ENCODE peak calls at places on chromosomes 3 and 15, in eight cellular contexts. N is WERI-Rb-1, C is amniotic stem cell, J is pulmonary artery endothelial cell, F is naive B cell, M is lower lobe of right lung, Q is testis, Y is posterior cingulate gyrus. D is an unnamed sample.

GRCh38 chr15:90465930-90466567 is 63.7 kb upstream of the CRTC3 start:
- DNase-seq in Y (no peak), N (no peak), M (no peak), J (no peak), F (no peak), Q (no peak), C (no peak), D (no peak)

GRCh38 chr3:64138046-64138445 is 87.2 kb downstream of the PRICKLE2 start:
- DNase-seq in Q (no peak), F (no peak), C (no peak), Y (no peak), M (no peak), J (no peak), N (no peak), D (no peak)

GRCh38 chr3:136075218-136075808 is 109.8 kb downstream of the PPP2R3A start:
- DNase-seq in N (peak; percentile 58), M (no peak), J (peak; percentile 45), C (peak; percentile 64), Q (peak; percentile 86), F (peak; percentile 58), Y (peak; percentile 39), D (peak; percentile 69)

GRCh38 chr15:50523736-50524318 is 22.6 kb downstream of the USP50 start:
- DNase-seq in Q (no peak), M (no peak), C (no peak), J (no peak), Y (no peak), F (no peak), N (no peak), D (no peak)

GRCh38 chr15:75058127-75058905 is 34.9 kb downstream of the PPCDC start:
- DNase-seq in J (no peak), M (no peak), C (no peak), Q (peak; percentile 7), Y (no peak), N (no peak), F (no peak), D (no peak)

GRCh38 chr3:79947469-79947868 is 179.7 kb upstream of the ROBO1 start:
- DNase-seq in F (no peak), Y (no peak), M (no peak), Q (no peak), N (no peak), J (no peak), C (no peak), D (no peak)

GRCh38 chr3:100002599-100003350 is 111.5 kb downstream of the FILIP1L start:
- DNase-seq in F (no peak), M (no peak), Q (no peak), Y (no peak), J (peak; percentile 32), C (peak; percentile 44), N (peak; percentile 14), D (no peak)

GRCh38 chr15:47485419-47485818 is 231.9 kb upstream of the SEMA6D start:
- DNase-seq in M (no peak), Q (no peak), J (no peak), N (no peak), F (no peak), C (no peak), Y (no peak), D (no peak)

GRCh38 chr15:92611150-92611549 is 44.4 kb downstream of the FAM174B start:
- DNase-seq in Q (no peak), N (no peak), C (no peak), Y (no peak), J (no peak), F (no peak), M (no peak), D (no peak)

GRCh38 chr3:62109534-62109933 is 263.8 kb downstream of the FEZF2 start:
- DNase-seq in F (no peak), J (no peak), Q (no peak), Y (peak; percentile 25), C (peak; percentile 59), M (no peak), N (no peak), D (no peak)

GRCh38 chr3:150180349-150180748 is 209.7 kb upstream of the PFN2 start:
- DNase-seq in J (no peak), Y (no peak), Q (no peak), N (no peak), F (no peak), M (no peak), C (no peak), D (no peak)

GRCh38 chr3:152346058-152346457 is 77.3 kb downstream of the MBNL1 start:
- DNase-seq in Y (no peak), J (no peak), F (no peak), Q (no peak), M (no peak), C (no peak), N (no peak), D (no peak)

GRCh38 chr15:51681303-51681963 is at the start of gene SCG3:
- DNase-seq in C (no peak), M (peak; percentile 88), J (peak; percentile 13), Q (peak; percentile 95), Y (peak; percentile 91), F (peak; percentile 38), N (peak; percentile 93), D (peak; percentile 75)

GRCh38 chr15:57421110-57421509 is 44.8 kb downstream of the CGNL1 start:
- DNase-seq in Y (no peak), C (no peak), Q (no peak), F (no peak), J (no peak), N (no peak), M (no peak), D (no peak)

GRCh38 chr15:93028632-93029612 is 60.1 kb downstream of the RGMA start:
- DNase-seq in Y (peak; percentile 72), M (peak; percentile 91), F (no peak), Q (peak; percentile 72), C (no peak), N (no peak), J (peak; percentile 20), D (peak; percentile 94)

GRCh38 chr3:13582366-13583250 is 33.7 kb downstream of the FBLN2 start:
- DNase-seq in Y (no peak), M (no peak), F (no peak), C (no peak), J (no peak), N (no peak), Q (peak; percentile 26), D (no peak)

GRCh38 chr3:52774901-52775864 is 2.2 kb upstream of the ITIH1 start:
- DNase-seq in Y (no peak), C (no peak), N (no peak), M (peak; percentile 41), J (no peak), F (no peak), Q (no peak), D (peak; percentile 64)

GRCh38 chr3:157542711-157543485 is 39.7 kb upstream of the VEPH1 start:
- DNase-seq in J (no peak), Q (peak; percentile 78), C (no peak), N (peak; percentile 58), M (peak; percentile 87), F (no peak), Y (peak; percentile 17), D (peak; percentile 93)

GRCh38 chr3:105369501-105370371 is 3.0 kb downstream of the ALCAM start:
- DNase-seq in N (peak; percentile 63), Q (peak; percentile 70), F (peak; percentile 65), M (peak; percentile 82), C (peak; percentile 53), J (no peak), Y (peak; percentile 62), D (peak; percentile 87)

GRCh38 chr3:110576962-110577361 is 494.7 kb upstream of the NECTIN3 start:
- DNase-seq in Q (no peak), N (no peak), C (peak; percentile 81), F (no peak), Y (no peak), J (peak; percentile 26), M (no peak), D (no peak)

GRCh38 chr3:32435911-32436815 is 44.5 kb downstream of the CMTM7 start:
- DNase-seq in F (no peak), Q (no peak), N (no peak), Y (no peak), J (no peak), M (no peak), C (no peak), D (no peak)

GRCh38 chr3:53083496-53083895 is 37.6 kb upstream of the SFMBT1 start:
- DNase-seq in Q (peak; percentile 13), J (no peak), M (no peak), N (no peak), C (no peak), F (no peak), Y (peak; percentile 31), D (no peak)

GRCh38 chr3:15307580-15307979 is 24.8 kb downstream of the SH3BP5 start:
- DNase-seq in N (no peak), M (no peak), Q (no peak), C (no peak), F (no peak), Y (no peak), J (no peak), D (peak; percentile 95)

GRCh38 chr15:99433026-99433756 is 132.6 kb upstream of the MEF2A start:
- DNase-seq in M (peak; percentile 75), Y (no peak), J (no peak), F (peak; percentile 43), N (peak; percentile 7), Q (no peak), C (no peak), D (no peak)

GRCh38 chr3:187986514-187986934 is 167.4 kb upstream of the LPP start:
- DNase-seq in Y (no peak), N (no peak), M (no peak), C (peak; percentile 50), J (peak; percentile 46), Q (no peak), F (no peak), D (peak; percentile 55)

GRCh38 chr3:102069211-102069662 is 219.9 kb downstream of the NFKBIZ start:
- DNase-seq in Q (no peak), Y (no peak), F (no peak), M (no peak), J (no peak), C (no peak), N (no peak), D (no peak)

GRCh38 chr3:128402319-128402718 is 64.4 kb downstream of the DNAJB8 start:
- DNase-seq in M (no peak), Y (no peak), Q (no peak), N (no peak), C (no peak), J (no peak), F (no peak), D (no peak)

GRCh38 chr3:120855665-120856437 is 52.2 kb upstream of the STXBP5L start:
- DNase-seq in N (no peak), M (no peak), F (no peak), J (no peak), C (no peak), Y (peak; percentile 84), Q (peak; percentile 48), D (peak; percentile 96)

GRCh38 chr3:152257246-152258074 is 11.3 kb upstream of the MBNL1 start:
- DNase-seq in F (peak; percentile 56), Q (no peak), J (no peak), M (no peak), Y (no peak), C (no peak), N (no peak), D (no peak)